ENCODE peak calls at places on chromosomes 5 and 9, in four cellular contexts. K is psoas muscle, T is breast epithelium, R is suprapubic skin. C is an unnamed sample.

GRCh38 chr9:13898957-13899356 is 415.0 kb downstream of the NFIB start:
- DNase-seq in K (no peak), T (no peak), R (no peak), C (no peak)

GRCh38 chr5:111447822-111448221 is 64.5 kb downstream of the STARD4 start:
- DNase-seq in K (no peak), T (no peak), R (no peak), C (no peak)

GRCh38 chr9:127942152-127943010 is 4.7 kb upstream of the DPM2 start:
- DNase-seq in K (peak; percentile 89), T (no peak), R (no peak), C (no peak)

GRCh38 chr9:129225815-129226214 is 47.8 kb upstream of the IER5L start:
- DNase-seq in K (peak; percentile 76), T (no peak), R (no peak), C (no peak)

GRCh38 chr5:173473293-173473692 is 143.2 kb downstream of the BOD1 start:
- DNase-seq in K (no peak), T (no peak), R (no peak), C (no peak)

GRCh38 chr5:134142806-134143205 is 28.3 kb downstream of the TCF7 start:
- DNase-seq in K (no peak), T (peak; percentile 27), R (no peak), C (no peak)

GRCh38 chr5:135443329-135443960 is 3.7 kb downstream of the DCANP1 start:
- DNase-seq in K (no peak), T (no peak), R (peak; percentile 74), C (no peak)

GRCh38 chr9:103483471-103484096 is 488.5 kb downstream of the CYLC2 start:
- DNase-seq in K (no peak), T (no peak), R (no peak), C (no peak)

GRCh38 chr5:72599519-72600400 is 92.5 kb upstream of the ZNF366 start:
- DNase-seq in K (no peak), T (no peak), R (no peak), C (no peak)

GRCh38 chr5:133773247-133774202 is 161.2 kb upstream of the FSTL4 start:
- DNase-seq in K (no peak), T (no peak), R (no peak), C (no peak)

GRCh38 chr5:85204289-85204688 is 819.6 kb upstream of the EDIL3 start:
- DNase-seq in K (no peak), T (no peak), R (no peak), C (no peak)

GRCh38 chr5:168612123-168612522 is 33.0 kb upstream of the PANK3 start:
- DNase-seq in K (no peak), T (no peak), R (no peak), C (no peak)

GRCh38 chr5:125668904-125669303 is 754.3 kb upstream of the GRAMD2B start:
- DNase-seq in K (no peak), T (no peak), R (no peak), C (no peak)

GRCh38 chr5:94433393-94434149 is 184.8 kb downstream of the KIAA0825 start:
- DNase-seq in K (no peak), T (no peak), R (no peak), C (no peak)

DNA sequence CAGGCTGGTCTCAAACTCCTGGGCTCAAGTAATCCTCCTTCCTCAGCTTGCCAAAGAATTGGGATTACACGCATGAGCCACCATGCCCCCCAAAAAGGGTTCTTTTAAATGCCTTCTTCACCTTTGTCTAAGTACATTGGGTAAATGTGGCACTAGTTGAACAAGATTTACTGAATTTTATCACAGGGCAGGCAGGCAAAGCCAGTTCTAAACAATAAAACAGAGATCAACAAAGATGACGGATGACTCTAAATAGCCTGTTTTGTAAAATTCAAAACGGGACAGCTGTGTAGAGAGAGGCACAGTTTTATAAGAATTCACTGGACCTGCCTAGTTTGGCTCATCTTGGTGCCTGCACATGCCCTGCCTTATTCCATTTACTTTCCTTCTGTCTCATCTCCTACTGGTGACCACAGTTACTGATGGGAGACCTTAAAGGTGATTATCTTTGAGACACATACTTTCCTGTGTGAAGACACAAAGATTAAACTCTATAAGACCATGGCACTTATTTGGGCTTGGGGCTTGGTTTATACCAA is 149.6 kb upstream of the DMRT1 start:
- DNase-seq in K (no peak), T (no peak), R (no peak), C (no peak)
- H3K4me1 ChIP-seq in K (peaks cover 50% of the 10 kb centered on the region), T (peaks cover 17% of the 10 kb centered on the region), R (peaks cover 88% of the 10 kb centered on the region), C (peaks cover 100% of the 10 kb centered on the region)

DNA sequence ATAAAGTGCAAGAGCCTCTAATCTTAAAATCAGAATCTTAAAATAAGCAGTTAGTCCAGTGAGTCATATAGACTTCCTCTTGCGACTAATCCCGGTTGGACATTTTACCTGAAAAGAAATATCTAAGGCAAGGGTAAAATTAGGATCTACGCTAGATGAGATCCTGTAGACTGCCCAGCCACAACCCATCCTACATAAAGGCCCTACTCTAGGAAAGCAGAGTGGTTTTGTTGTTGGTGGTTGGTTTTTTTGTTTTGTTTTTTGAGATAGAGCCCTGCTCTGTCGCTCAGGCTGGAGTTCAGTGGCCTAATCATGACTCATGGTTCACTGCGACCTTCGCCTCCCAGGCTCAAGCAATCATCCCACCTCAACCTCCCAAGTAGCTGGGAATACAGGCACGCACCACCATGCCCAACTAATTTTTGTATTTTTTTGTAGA is 6.9 kb downstream of the TSC1 start:
- DNase-seq in K (no peak), T (no peak), R (no peak), C (no peak)
- H3K4me3 ChIP-seq in K (no peak overlapping the region), T (no peak overlapping the region), R (no peak overlapping the region), C (no peak overlapping the region)

GRCh38 chr9:136527721-136528710 is 17.8 kb downstream of the NOTCH1 start:
- DNase-seq in K (no peak), T (no peak), R (no peak), C (no peak)
- H3K4me1 ChIP-seq in K (peaks cover 63% of the 10 kb centered on the region), T (no peaks in the 10 kb centered on the region), R (peaks cover 75% of the 10 kb centered on the region), C (peaks cover 75% of the 10 kb centered on the region)

GRCh38 chr5:1316941-1317340 is 22.1 kb upstream of the TERT start:
- DNase-seq in K (no peak), T (no peak), R (peak; percentile 24), C (no peak)
- H3K4me3 ChIP-seq in K (no peak overlapping the region), T (no peak overlapping the region), R (no peak overlapping the region), C (no peak overlapping the region)

DNA sequence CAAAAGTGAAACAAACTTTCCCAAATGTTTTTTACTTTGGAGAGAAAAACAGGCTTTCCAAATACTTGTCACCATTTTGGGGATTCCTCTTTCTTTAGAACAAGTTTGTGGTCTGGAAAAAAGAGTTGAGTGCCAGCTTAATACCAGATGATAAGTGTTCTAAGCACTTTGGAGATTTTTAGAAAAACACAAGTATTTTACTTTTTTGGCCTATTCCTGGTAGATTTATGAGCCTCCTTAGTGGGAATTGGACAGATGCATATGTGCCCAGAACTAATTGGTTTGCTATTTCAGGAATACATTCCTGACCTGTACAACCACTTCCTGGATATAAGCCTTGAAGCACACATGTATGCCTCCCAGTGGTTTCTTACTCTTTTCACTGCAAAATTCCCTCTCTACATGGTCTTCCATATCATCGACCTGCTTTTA is 40.5 kb downstream of the GPR21 start:
- DNase-seq in K (no peak), T (no peak), R (no peak), C (no peak)
- H3K4me1 ChIP-seq in K (no peaks in the 10 kb centered on the region), T (no peaks in the 10 kb centered on the region), R (peaks cover 6% of the 10 kb centered on the region), C (no peaks in the 10 kb centered on the region)

GRCh38 chr5:141510160-141510559 is 21.3 kb downstream of the PCDHGC5 start:
- DNase-seq in K (no peak), T (no peak), R (no peak), C (no peak)

GRCh38 chr5:141506381-141507155 is 17.7 kb downstream of the PCDHGC5 start:
- DNase-seq in K (no peak), T (no peak), R (no peak), C (no peak)

GRCh38 chr5:141507387-141508091 is 18.7 kb downstream of the PCDHGC5 start:
- DNase-seq in K (peak; percentile 78), T (no peak), R (no peak), C (no peak)

GRCh38 chr5:141508808-141509611 is 20.1 kb downstream of the PCDHGC5 start:
- DNase-seq in K (peak; percentile 89), T (no peak), R (no peak), C (no peak)

DNA sequence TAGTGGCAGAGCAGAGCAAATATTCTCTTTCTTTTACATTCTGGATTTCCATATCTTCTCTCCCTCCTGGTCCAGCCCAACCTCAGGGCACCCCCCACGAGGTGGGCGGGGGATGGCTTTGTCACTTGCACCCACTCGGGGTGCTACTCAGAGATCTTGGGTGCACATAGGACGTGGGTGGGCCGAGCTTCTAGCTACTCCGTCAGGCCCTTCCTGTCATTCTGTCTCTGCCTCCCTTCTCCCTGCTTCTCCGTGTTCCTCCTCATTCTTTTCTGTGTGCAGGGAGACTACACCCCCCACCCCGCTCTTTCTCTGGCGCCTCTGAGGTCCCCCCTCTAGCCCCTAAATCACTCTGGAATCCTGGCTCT is 19.5 kb downstream of the PCDHGC5 start:
- DNase-seq in K (no peak), T (no peak), R (no peak), C (no peak)
- H3K4me3 ChIP-seq in K (peak overlapping the region; percentile 40), T (peak overlapping the region; percentile 39), R (peak overlapping the region; percentile 32), C (peak overlapping the region; percentile 35)

GRCh38 chr5:74242516-74242915 is 398.0 kb downstream of the ENC1 start:
- DNase-seq in K (no peak), T (no peak), R (no peak), C (no peak)

GRCh38 chr5:74240783-74241750 is 399.5 kb downstream of the ENC1 start:
- DNase-seq in K (no peak), T (no peak), R (no peak), C (no peak)

GRCh38 chr5:74241751-74242140 is 398.8 kb downstream of the ENC1 start:
- DNase-seq in K (no peak), T (no peak), R (no peak), C (no peak)

GRCh38 chr5:74239268-74239667 is 401.3 kb downstream of the ENC1 start:
- DNase-seq in K (no peak), T (no peak), R (no peak), C (no peak)

DNA sequence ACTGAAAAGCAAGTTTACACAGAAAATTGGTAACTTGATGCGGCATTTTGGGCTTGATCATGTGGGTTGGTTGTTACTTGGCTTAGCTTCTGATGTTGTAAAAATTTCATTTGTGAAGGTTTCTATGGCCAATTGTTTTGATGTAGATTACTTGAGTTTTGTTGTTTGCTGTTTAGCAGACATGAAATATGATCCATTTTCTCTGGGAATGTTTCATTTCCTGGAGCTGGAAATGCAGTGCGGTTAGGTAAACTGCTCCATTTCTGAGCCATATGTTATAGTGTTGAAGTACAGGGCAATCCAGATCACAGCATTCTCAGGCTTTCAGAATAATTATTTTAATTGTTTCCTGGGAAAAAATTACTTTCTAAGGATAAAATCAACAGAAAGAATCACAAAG is 396.9 kb downstream of the ENC1 start:
- DNase-seq in K (no peak), T (no peak), R (no peak), C (no peak)
- H3K4me1 ChIP-seq in K (peaks cover 15% of the 10 kb centered on the region), T (peaks cover 4% of the 10 kb centered on the region), R (peaks cover 28% of the 10 kb centered on the region), C (peaks cover 8% of the 10 kb centered on the region)

C was measured in esophagus squamous epithelium.